ENCODE peak calls at places on chromosomes 5 and 9, in seven cellular contexts. V is fibroblast of lung, E is gastrocnemius medialis, P is PC-3, R is lower lobe of right lung, J is heart right ventricle, A is IMR-90. T is an unnamed sample.

GRCh38 chr5:171123417-171123816 is 185.6 kb upstream of the TLX3 start:
- DNase-seq in V (no peak), P (no peak), A (no peak), J (no peak), R (no peak), E (no peak), T (no peak)

GRCh38 chr5:170484847-170485605 is 18.8 kb upstream of the KCNIP1 start:
- DNase-seq in V (no peak), R (peak; percentile 62), E (no peak), J (no peak), A (no peak), P (no peak), T (no peak)

GRCh38 chr9:26768196-26768595 is 124.4 kb downstream of the CAAP1 start:
- DNase-seq in A (no peak), J (no peak), P (no peak), E (no peak), R (no peak), V (no peak), T (no peak)

GRCh38 chr9:30765318-30765717 is 1619.1 kb upstream of the ACO1 start:
- DNase-seq in P (no peak), A (no peak), V (no peak), J (no peak), R (no peak), E (no peak), T (no peak)

GRCh38 chr5:174736351-174736721 is 12.0 kb downstream of the MSX2 start:
- DNase-seq in J (no peak), R (no peak), A (peak; percentile 91), E (no peak), P (no peak), V (peak; percentile 51), T (no peak)

GRCh38 chr5:56302027-56302426 is 68.9 kb upstream of the ANKRD55 start:
- DNase-seq in P (peak; percentile 61), A (peak; percentile 58), R (no peak), J (no peak), V (peak; percentile 24), E (no peak), T (no peak)

GRCh38 chr9:37292896-37293295 is 129.6 kb upstream of the GRHPR start:
- DNase-seq in J (no peak), P (no peak), V (peak; percentile 29), R (no peak), A (peak; percentile 15), E (no peak), T (no peak)

GRCh38 chr5:6365142-6365976 is 13.0 kb downstream of the MED10 start:
- DNase-seq in R (no peak), V (peak; percentile 35), A (peak; percentile 53), J (no peak), E (no peak), P (peak; percentile 79), T (no peak)

GRCh38 chr5:75362474-75362975 is 25.5 kb downstream of the HMGCR start:
- DNase-seq in R (no peak), J (no peak), A (no peak), E (no peak), V (no peak), P (no peak), T (no peak)

GRCh38 chr5:115785395-115786009 is 31.0 kb downstream of the CDO1 start:
- DNase-seq in A (no peak), E (no peak), P (no peak), R (no peak), V (no peak), J (no peak), T (no peak)

GRCh38 chr9:16105576-16105975 is 552.7 kb downstream of the CCDC171 start:
- DNase-seq in E (no peak), J (no peak), P (no peak), V (peak; percentile 99), R (no peak), A (peak; percentile 80), T (no peak)

GRCh38 chr9:21831841-21832509 is 29.5 kb downstream of the MTAP start:
- DNase-seq in P (peak; percentile 59), A (peak; percentile 98), J (no peak), E (no peak), V (peak; percentile 91), R (no peak), T (no peak)

GRCh38 chr9:21835111-21835510 is 32.7 kb downstream of the MTAP start:
- DNase-seq in P (no peak), J (no peak), A (no peak), E (no peak), V (no peak), R (no peak), T (no peak)

GRCh38 chr9:21836437-21837161 is 34.2 kb downstream of the MTAP start:
- DNase-seq in E (peak; percentile 25), V (peak; percentile 99), A (peak; percentile 100), J (no peak), R (no peak), P (peak; percentile 97), T (no peak)

GRCh38 chr9:21830589-21830988 is 28.2 kb downstream of the MTAP start:
- DNase-seq in R (no peak), P (peak; percentile 82), E (no peak), V (no peak), A (peak; percentile 44), J (no peak), T (no peak)

DNA sequence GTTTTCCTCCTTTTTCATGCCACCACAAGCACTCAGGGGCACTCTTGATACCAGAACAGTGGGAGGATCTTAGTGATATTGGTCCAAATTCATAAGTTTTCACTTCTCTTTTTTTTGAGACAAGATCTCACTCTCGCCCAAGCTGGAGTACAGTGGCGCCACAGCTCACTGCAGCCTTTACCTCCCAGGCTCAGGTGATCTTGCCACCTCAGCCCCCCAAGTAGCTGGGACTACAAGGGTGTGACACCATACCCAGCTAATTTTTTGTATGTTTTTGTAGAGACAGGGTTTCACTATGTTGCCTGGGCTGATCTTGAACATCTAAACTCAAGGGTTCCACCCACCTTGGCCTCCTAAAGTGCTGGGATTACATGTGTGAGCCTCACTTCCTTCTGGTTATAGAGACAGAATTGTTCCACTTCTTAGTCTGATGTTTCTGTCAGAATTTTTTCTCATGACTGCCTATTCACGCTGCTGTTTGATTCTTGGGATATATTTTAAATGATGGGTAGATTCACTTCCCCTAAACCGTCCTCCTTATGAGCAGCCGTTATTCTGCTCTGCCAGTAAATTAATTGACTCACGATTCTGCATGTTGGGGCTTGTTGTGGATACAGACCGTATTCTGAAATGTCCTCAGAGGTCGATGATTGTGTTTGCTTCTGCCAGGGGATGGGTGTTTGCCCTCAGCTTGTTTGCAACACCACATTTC is 30.8 kb downstream of the MTAP start:
- DNase-seq in A (no peak), J (no peak), V (no peak), P (no peak), E (no peak), R (no peak), T (no peak)
- H3K4me1 ChIP-seq in A (peaks cover 28% of the 10 kb centered on the region), J (no peaks in the 10 kb centered on the region), V (peaks cover 22% of the 10 kb centered on the region), P (peaks cover 77% of the 10 kb centered on the region), E (peaks cover 27% of the 10 kb centered on the region), R (peaks cover 10% of the 10 kb centered on the region), T (no peaks in the 10 kb centered on the region)

GRCh38 chr5:60883229-60883628 is 39.2 kb upstream of the ELOVL7 start:
- DNase-seq in E (no peak), P (peak; percentile 11), R (no peak), J (no peak), V (peak; percentile 4), A (no peak), T (no peak)
- TF ChIP-seq CTCF in E (no peak), P (peak; percentile 39), R (peak; percentile 21), J (peak; percentile 15), V (peak; percentile 34), A (no peak), T (no peak)

GRCh38 chr5:181170996-181171395 is 23.6 kb downstream of the OR2V2 start:
- DNase-seq in P (no peak), R (no peak), E (no peak), A (peak; percentile 37), J (no peak), V (no peak), T (no peak)

GRCh38 chr5:181173027-181173419 is 25.6 kb downstream of the OR2V2 start:
- DNase-seq in A (no peak), E (no peak), R (no peak), P (peak; percentile 68), J (no peak), V (no peak), T (no peak)

GRCh38 chr5:181173420-181174342 is 26.3 kb downstream of the OR2V2 start:
- DNase-seq in P (peak; percentile 80), A (peak; percentile 79), R (no peak), J (no peak), E (no peak), V (no peak), T (no peak)

GRCh38 chr5:181170237-181170830 is 22.9 kb downstream of the OR2V2 start:
- DNase-seq in J (no peak), A (no peak), E (no peak), P (no peak), R (no peak), V (no peak), T (no peak)

DNA sequence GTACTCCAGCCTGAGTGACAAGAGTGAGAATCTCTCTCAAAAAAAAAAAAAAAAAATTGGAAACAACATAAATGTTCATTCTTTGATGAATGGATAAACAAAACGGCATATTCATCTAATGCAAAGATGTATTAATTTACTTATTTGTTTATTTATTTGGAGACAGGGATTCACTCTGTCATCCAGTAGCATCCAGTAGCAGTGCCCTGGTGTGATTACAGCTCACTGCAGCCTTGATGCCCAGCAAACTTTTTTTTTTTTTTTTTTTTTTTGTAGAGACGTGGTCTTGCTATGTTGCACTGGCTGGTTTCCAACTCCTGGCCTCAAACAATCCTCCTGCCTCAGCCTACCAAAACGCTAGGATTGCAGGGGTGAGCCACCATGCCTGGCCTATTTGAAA is 24.4 kb downstream of the OR2V2 start:
- DNase-seq in J (no peak), P (no peak), A (no peak), V (no peak), E (no peak), R (no peak), T (no peak)
- H3K27ac ChIP-seq in J (no peak overlapping the region), P (no peak overlapping the region), A (no peak overlapping the region), V (no peak overlapping the region), E (no peak overlapping the region), R (no peak overlapping the region), T (no peak overlapping the region)

DNA sequence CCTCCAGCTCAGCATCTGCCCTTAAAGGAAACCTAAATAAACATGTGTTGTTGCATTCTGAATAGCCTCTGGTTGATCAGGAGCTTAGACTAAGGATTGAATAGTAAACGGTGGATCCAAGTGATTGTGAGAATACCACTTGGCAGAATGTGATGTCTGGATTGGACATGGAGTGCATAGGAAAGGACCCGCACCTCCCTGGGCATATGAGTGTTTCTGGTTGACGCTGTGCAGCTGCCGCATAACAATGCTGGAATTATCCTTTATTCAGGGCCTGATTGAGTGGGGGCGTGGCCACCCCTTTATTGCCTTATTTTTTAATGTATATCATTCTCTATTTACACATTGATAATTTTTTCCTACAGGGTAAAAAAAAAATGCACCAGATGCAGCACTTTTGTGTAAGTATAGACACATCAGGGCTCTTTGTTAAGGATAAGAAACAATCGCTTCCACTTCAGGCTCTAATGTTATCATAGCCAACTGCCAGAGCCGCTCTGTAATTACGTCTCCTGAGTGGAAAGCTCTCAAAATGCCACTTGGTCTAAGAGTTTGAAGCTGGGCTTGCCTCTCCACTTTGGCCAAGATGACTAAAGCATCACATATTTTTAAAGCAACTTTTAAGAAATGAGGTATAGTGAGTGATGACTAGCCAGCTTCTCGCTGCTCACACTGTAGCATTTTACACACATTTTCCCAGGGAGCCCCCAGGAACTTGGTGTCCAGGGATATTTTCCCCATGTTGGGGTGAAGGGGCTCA is 5.7 kb downstream of the FGD3 start:
- DNase-seq in A (no peak), E (no peak), R (no peak), V (no peak), J (no peak), P (peak; percentile 40), T (no peak)
- H3K4me1 ChIP-seq in A (no peaks in the 10 kb centered on the region), E (no peaks in the 10 kb centered on the region), R (peaks cover 27% of the 10 kb centered on the region), V (no peaks in the 10 kb centered on the region), J (peaks cover 9% of the 10 kb centered on the region), P (peaks cover 19% of the 10 kb centered on the region), T (no peaks in the 10 kb centered on the region)

T was measured in ascending aorta.